ENCODE peak calls at places on chromosomes 1 and 21, in eight cellular contexts. P, K, X, I, H, W, O and U are unnamed samples. For H3K36me3, the result is how much of the 10 kb centered on the place peaks cover.

GRCh38 chr1:18035145-18035544 is 72.5 kb upstream of the IGSF21 start:
- DNase-seq in P (no peak), K (no peak), X (no peak), I (no peak), H (no peak), W (no peak), O (no peak), U (no peak)

GRCh38 chr21:37060296-37060695 is 12.6 kb downstream of the PIGP start:
- DNase-seq in P (peak), K (peak), X (peak), I (peak), H (no peak), W (peak), O (no peak), U (no peak)

GRCh38 chr1:65459397-65459768 is 38.9 kb downstream of the LEPR start:
- DNase-seq in P (no peak), K (no peak), X (peak), I (peak), H (no peak), W (peak), O (no peak), U (no peak)

GRCh38 chr21:26443867-26444266 is 129.2 kb downstream of the CYYR1 start:
- DNase-seq in P (no peak), K (no peak), X (no peak), I (no peak), H (no peak), W (no peak), O (no peak), U (no peak)

GRCh38 chr1:17279001-17279830 is 28.8 kb upstream of the PADI4 start:
- DNase-seq in P (no peak), K (no peak), X (no peak), I (no peak), H (no peak), W (no peak), O (peak), U (no peak)

GRCh38 chr1:52386458-52386857 is 17.8 kb downstream of the ORC1 start:
- DNase-seq in P (no peak), K (no peak), X (no peak), I (no peak), H (no peak), W (no peak), O (no peak), U (no peak)

GRCh38 chr1:67897270-67897949 is 64.1 kb upstream of the GNG12 start:
- DNase-seq in P (no peak), K (no peak), X (no peak), I (no peak), H (no peak), W (peak), O (no peak), U (no peak)

GRCh38 chr1:63688302-63688701 is 85.5 kb upstream of the ROR1 start:
- DNase-seq in P (no peak), K (no peak), X (no peak), I (no peak), H (no peak), W (no peak), O (no peak), U (no peak)

GRCh38 chr21:41010981-41011380 is 157.0 kb upstream of the BACE2 start:
- DNase-seq in P (no peak), K (no peak), X (no peak), I (no peak), H (no peak), W (no peak), O (no peak), U (no peak)

GRCh38 chr1:1778827-1779675 is 781 bp upstream of the NADK start:
- DNase-seq in P (no peak), K (peak), X (no peak), I (peak), H (peak), W (no peak), O (peak), U (peak)

GRCh38 chr1:9321986-9322715 is 29.5 kb downstream of the SPSB1 start:
- DNase-seq in P (no peak), K (no peak), X (no peak), I (no peak), H (no peak), W (no peak), O (no peak), U (no peak)

GRCh38 chr1:93710499-93710898 is 28.9 kb upstream of the BCAR3 start:
- DNase-seq in P (no peak), K (no peak), X (no peak), I (no peak), H (no peak), W (no peak), O (no peak), U (no peak)

GRCh38 chr1:161190962-161191521 is 7.8 kb downstream of the ADAMTS4 start:
- DNase-seq in P (no peak), K (no peak), X (no peak), I (peak), H (no peak), W (no peak), O (no peak), U (no peak)

GRCh38 chr1:13781228-13781627 is 81.2 kb downstream of the PRDM2 start:
- DNase-seq in P (no peak), K (no peak), X (no peak), I (no peak), H (no peak), W (no peak), O (no peak), U (no peak)

GRCh38 chr1:170044187-170044586 is 30.3 kb downstream of the KIFAP3 start:
- DNase-seq in P (no peak), K (no peak), X (no peak), I (no peak), H (no peak), W (no peak), O (no peak), U (no peak)

GRCh38 chr1:210541680-210542358 is 213.1 kb downstream of the HHAT start:
- DNase-seq in P (no peak), K (no peak), X (peak), I (peak), H (no peak), W (no peak), O (no peak), U (no peak)

GRCh38 chr1:245419572-245419971 is 264.8 kb downstream of the KIF26B start:
- DNase-seq in P (no peak), K (no peak), X (no peak), I (no peak), H (no peak), W (no peak), O (no peak), U (no peak)

GRCh38 chr1:7223334-7224080 is 438.3 kb downstream of the CAMTA1 start:
- DNase-seq in P (no peak), K (no peak), X (no peak), I (no peak), H (no peak), W (no peak), O (no peak), U (no peak)

GRCh38 chr1:165862448-165862847 is 35.0 kb downstream of the UCK2 start:
- DNase-seq in P (no peak), K (peak), X (no peak), I (no peak), H (no peak), W (no peak), O (no peak), U (peak)

GRCh38 chr21:8992731-8993174 is 1528.6 kb upstream of the TPTE start:
- DNase-seq in P (no peak), K (no peak), X (no peak), I (peak), H (peak), W (peak), O (no peak), U (no peak)

GRCh38 chr1:203663294-203663693 is 36.7 kb downstream of the ATP2B4 start:
- DNase-seq in P (no peak), K (no peak), X (no peak), I (no peak), H (no peak), W (peak), O (no peak), U (no peak)

GRCh38 chr1:151164732-151165280 is 896 bp downstream of the LYSMD1 start:
- DNase-seq in P (no peak), K (no peak), X (no peak), I (no peak), H (no peak), W (no peak), O (no peak), U (no peak)

GRCh38 chr1:91585502-91585901 is 84.9 kb downstream of the CDC7 start:
- DNase-seq in P (no peak), K (no peak), X (no peak), I (no peak), H (peak), W (no peak), O (no peak), U (no peak)

GRCh38 chr1:81757398-81758020 is 43.2 kb upstream of the ADGRL2 start:
- DNase-seq in P (no peak), K (no peak), X (no peak), I (no peak), H (no peak), W (no peak), O (no peak), U (no peak)

GRCh38 chr1:150979007-150979722 is 2.9 kb upstream of the ANXA9 start:
- DNase-seq in P (peak), K (peak), X (peak), I (peak), H (peak), W (peak), O (peak), U (peak)

GRCh38 chr1:97433094-97433493 is 487.7 kb downstream of the DPYD start:
- DNase-seq in P (peak), K (no peak), X (no peak), I (no peak), H (no peak), W (no peak), O (no peak), U (no peak)

GRCh38 chr1:102578806-102579205 is 529.5 kb downstream of the COL11A1 start:
- DNase-seq in P (no peak), K (no peak), X (no peak), I (no peak), H (no peak), W (no peak), O (no peak), U (no peak)

GRCh38 chr1:114505148-114505561 is 5.8 kb downstream of the TRIM33 start:
- DNase-seq in P (no peak), K (peak), X (no peak), I (no peak), H (no peak), W (no peak), O (no peak), U (peak)

GRCh38 chr1:116971965-116972675 is 29.4 kb upstream of the CD101 start:
- DNase-seq in P (no peak), K (no peak), X (peak), I (no peak), H (no peak), W (no peak), O (no peak), U (no peak)

GRCh38 chr1:116819081-116819480 is 64.9 kb downstream of the CD2 start:
- DNase-seq in P (no peak), K (no peak), X (no peak), I (no peak), H (no peak), W (no peak), O (no peak), U (no peak)

GRCh38 chr1:109978761-109979488 is 5.6 kb upstream of the AHCYL1 start:
- DNase-seq in P (no peak), K (no peak), X (no peak), I (no peak), H (no peak), W (peak), O (no peak), U (no peak)

GRCh38 chr1:198880397-198880796 is 241.6 kb downstream of the PTPRC start:
- DNase-seq in P (no peak), K (no peak), X (no peak), I (no peak), H (no peak), W (no peak), O (no peak), U (no peak)

GRCh38 chr1:41317356-41317755 is 43.9 kb upstream of the FOXO6 start:
- DNase-seq in P (no peak), K (no peak), X (no peak), I (no peak), H (no peak), W (no peak), O (no peak), U (no peak)

GRCh38 chr1:198391666-198392065 is 148.8 kb downstream of the ATP6V1G3 start:
- DNase-seq in P (no peak), K (no peak), X (no peak), I (no peak), H (no peak), W (no peak), O (no peak), U (no peak)

GRCh38 chr1:8858112-8858668 is 20.3 kb downstream of the ENO1 start:
- DNase-seq in P (no peak), K (no peak), X (no peak), I (no peak), H (no peak), W (peak), O (no peak), U (no peak)

GRCh38 chr1:152907686-152908601 is at the start of gene IVL:
- DNase-seq in P (no peak), K (peak), X (no peak), I (no peak), H (no peak), W (no peak), O (no peak), U (no peak)

GRCh38 chr1:154429841-154430611 is 24.9 kb downstream of the IL6R start:
- DNase-seq in P (no peak), K (no peak), X (no peak), I (no peak), H (no peak), W (no peak), O (no peak), U (no peak)

GRCh38 chr21:42347601-42348327 is 3.0 kb downstream of the TFF2 start:
- DNase-seq in P (no peak), K (no peak), X (no peak), I (no peak), H (peak), W (no peak), O (no peak), U (no peak)

DNA sequence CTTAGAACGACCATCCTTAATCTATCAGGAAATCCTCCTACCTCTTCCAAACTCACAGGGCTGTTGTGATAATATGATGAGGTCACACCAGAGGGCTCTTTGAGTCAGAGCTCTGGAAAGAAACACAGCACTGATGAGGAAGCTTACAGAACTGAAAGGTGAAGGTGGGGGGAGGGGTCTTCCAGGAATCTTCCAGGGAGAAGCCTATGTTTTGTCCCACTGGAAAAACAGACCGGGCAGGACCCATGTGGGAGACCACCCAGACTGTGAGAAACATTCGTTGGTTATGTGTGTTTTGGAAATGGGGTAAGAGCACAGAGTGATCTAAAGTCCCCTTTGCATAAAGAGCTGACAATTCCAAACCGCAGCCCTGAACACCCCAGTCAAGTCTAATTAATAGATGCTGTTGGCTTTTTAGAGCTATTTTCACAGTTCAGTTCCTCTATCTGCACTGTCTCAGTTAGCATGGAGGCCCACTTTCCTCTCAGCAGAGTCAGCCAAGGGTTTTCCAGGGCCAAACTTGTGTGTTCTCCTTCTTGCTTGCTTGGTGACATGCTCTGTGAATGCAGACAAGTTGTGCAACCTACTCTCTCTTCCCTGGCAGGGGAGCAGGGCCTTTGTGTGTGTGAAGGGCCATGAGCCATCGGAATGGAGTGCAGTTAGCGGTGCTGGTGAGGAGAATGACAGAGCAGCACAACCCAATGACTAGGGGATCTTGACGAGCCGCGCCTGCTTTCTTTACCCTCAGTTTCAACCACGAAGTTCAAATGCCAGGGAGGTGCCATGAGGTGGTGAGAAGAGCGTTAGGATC is 12.3 kb downstream of the PHLDA3 start:
- DNase-seq in P (no peak), K (peak), X (no peak), I (no peak), H (no peak), W (peak), O (peak), U (peak)
- TF ChIP-seq POLR2AphosphoS5 in P (no peak), K (peak), X (no peak), I (no peak), H (no peak), W (no peak), O (peak), U (peak)

GRCh38 chr21:33414926-33415325 is 11.7 kb downstream of the IFNGR2 start:
- DNase-seq in P (no peak), K (no peak), X (no peak), I (no peak), H (no peak), W (no peak), O (no peak), U (no peak)
- H3K36me3 ChIP-seq in P (under half), K (under half), X (under half), I (under half), H (under half), W (under half), O (under half), U (under half)

GRCh38 chr1:94840811-94841210 is 20.7 kb downstream of the SLC44A3 start:
- DNase-seq in P (no peak), K (no peak), X (no peak), I (no peak), H (no peak), W (no peak), O (no peak), U (no peak)

GRCh38 chr1:94846286-94846685 is 26.1 kb downstream of the SLC44A3 start:
- DNase-seq in P (no peak), K (no peak), X (no peak), I (no peak), H (no peak), W (no peak), O (no peak), U (no peak)

GRCh38 chr1:94843846-94844245 is 23.7 kb downstream of the SLC44A3 start:
- DNase-seq in P (no peak), K (no peak), X (no peak), I (no peak), H (no peak), W (peak), O (no peak), U (no peak)

DNA sequence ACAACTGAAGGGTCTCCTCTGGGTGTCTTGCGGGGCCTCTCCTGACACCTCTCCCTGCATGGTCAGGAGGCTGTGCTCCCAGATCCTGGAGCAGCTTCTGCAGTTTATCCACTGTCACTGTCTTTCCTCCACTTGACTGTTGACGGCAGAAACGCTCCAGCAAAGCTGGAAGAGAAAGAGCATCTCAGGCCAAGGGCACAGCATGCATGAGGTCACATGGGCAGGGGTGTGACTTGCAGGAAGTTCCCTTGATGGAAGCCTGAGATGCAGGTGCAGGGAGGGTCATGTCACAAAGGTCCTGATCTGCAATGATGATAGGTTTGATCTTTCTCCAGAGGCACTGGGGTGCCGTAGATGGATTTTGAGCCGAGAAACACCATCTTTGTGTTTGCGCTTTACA is 23.3 kb downstream of the SLC44A3 start:
- DNase-seq in P (no peak), K (no peak), X (no peak), I (no peak), H (no peak), W (no peak), O (no peak), U (no peak)
- TF ChIP-seq POLR2AphosphoS5 in P (no peak), K (no peak), X (no peak), I (no peak), H (no peak), W (no peak), O (no peak), U (no peak)

GRCh38 chr1:159040893-159041724 is 31.4 kb downstream of the IFI16 start:
- DNase-seq in P (no peak), K (no peak), X (no peak), I (no peak), H (no peak), W (no peak), O (no peak), U (no peak)

DNA sequence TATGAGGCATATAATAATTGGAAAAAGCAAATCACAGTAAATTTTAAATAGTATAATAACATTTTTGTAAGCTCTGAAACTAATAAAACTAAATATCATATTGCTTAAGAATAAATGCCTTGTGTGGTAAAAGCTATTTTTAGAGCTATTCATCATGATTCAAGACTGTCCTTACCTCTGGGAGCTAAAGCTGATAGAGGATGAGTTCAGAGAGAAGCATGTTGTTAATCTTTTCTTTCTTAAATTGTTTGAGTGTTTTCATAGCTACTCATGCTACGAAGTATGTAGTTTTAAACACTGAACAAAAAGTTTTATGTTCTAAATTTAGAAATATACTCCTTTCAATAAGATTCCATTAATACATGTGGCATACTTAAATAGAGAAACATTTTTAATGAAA is 30.5 kb downstream of the IFI16 start:
- DNase-seq in P (no peak), K (no peak), X (no peak), I (no peak), H (no peak), W (no peak), O (no peak), U (no peak)
- H3K36me3 ChIP-seq in P (under half), K (under half), X (half or more), I (under half), H (half or more), W (under half), O (under half), U (under half)

GRCh38 chr1:115768549-115768948 is at the start of gene CASQ2:
- DNase-seq in P (no peak), K (no peak), X (no peak), I (no peak), H (no peak), W (no peak), O (no peak), U (no peak)

GRCh38 chr1:115771094-115771846 is 2.8 kb upstream of the CASQ2 start:
- DNase-seq in P (no peak), K (no peak), X (peak), I (peak), H (no peak), W (no peak), O (no peak), U (no peak)

GRCh38 chr1:115767403-115767802 is 1.1 kb downstream of the CASQ2 start:
- DNase-seq in P (no peak), K (no peak), X (no peak), I (no peak), H (no peak), W (no peak), O (no peak), U (no peak)

GRCh38 chr1:115771847-115772457 is 3.4 kb upstream of the CASQ2 start:
- DNase-seq in P (no peak), K (peak), X (peak), I (peak), H (no peak), W (peak), O (no peak), U (peak)
- TF ChIP-seq POLR2AphosphoS5 in P (no peak), K (no peak), X (no peak), I (no peak), H (no peak), W (no peak), O (no peak), U (peak)